ENCODE peak calls at places on chromosomes 5 and 9, in six cellular contexts. K is CD8-positive, alpha-beta memory T cell; U is body of pancreas; Y is stimulated activated naive B cell treated with anti-CD40 and anti-IgM and Interleukin-4, amounts not matched to agents 10 μg/mL and 1 μg/mL and 100 μg/mL, for 72 hours; W is epithelial cell of esophagus; P is bronchial epithelial cell. O is an unnamed sample.

GRCh38 chr5:179304466-179304865 is 40.8 kb downstream of the ADAMTS2 start:
- DNase-seq in Y (no peak), W (no peak), P (no peak), K (no peak), U (no peak), O (no peak)

GRCh38 chr5:50699737-50700136 is 33.3 kb downstream of the PARP8 start:
- DNase-seq in U (no peak), P (peak), K (no peak), W (peak), Y (no peak), O (no peak)

GRCh38 chr9:121360975-121361374 is 9.1 kb downstream of the STOM start:
- DNase-seq in U (no peak), Y (no peak), W (peak), P (peak), K (no peak), O (no peak)

GRCh38 chr9:119736478-119737454 is 367.5 kb upstream of the BRINP1 start:
- DNase-seq in U (no peak), Y (peak), P (no peak), K (no peak), W (no peak), O (no peak)

GRCh38 chr5:122093415-122093814 is 15.4 kb upstream of the LOX start:
- DNase-seq in K (no peak), U (no peak), P (no peak), Y (no peak), W (no peak), O (no peak)

GRCh38 chr5:114789773-114790402 is 379.8 kb downstream of the TRIM36 start:
- DNase-seq in W (peak), U (no peak), Y (no peak), K (no peak), P (peak), O (no peak)

GRCh38 chr5:177419045-177419444 is 7.4 kb upstream of the GRK6 start:
- DNase-seq in W (peak), Y (no peak), U (no peak), P (peak), K (no peak), O (no peak)

GRCh38 chr5:127938746-127939145 is 144.8 kb upstream of the SLC12A2 start:
- DNase-seq in Y (no peak), P (no peak), U (no peak), W (no peak), K (no peak), O (no peak)

GRCh38 chr9:128556915-128557634 is 4.7 kb downstream of the SPTAN1 start:
- DNase-seq in W (no peak), U (no peak), P (no peak), K (no peak), Y (no peak), O (no peak)

GRCh38 chr5:150540615-150541396 is 32.9 kb downstream of the NDST1 start:
- DNase-seq in P (peak), W (peak), Y (no peak), U (no peak), K (no peak), O (no peak)

O was measured in activated T-cell treated with anti-CD3 and anti-CD28 coated beads for 24 hours.